ENCODE peak calls at places on chromosome X, in nine cellular contexts. One of them, this sample, is unnamed.

GRCh38 chrX:39261446-39262147 is 460.3 kb downstream of the MID1IP1 start:
- DNase-seq in right atrium auricular region: no peak
- DNase-seq in neural progenitor cell: peak
- DNase-seq in cardiac muscle cell: peak
- DNase-seq in A549: peak
- DNase-seq in lower lobe of right lung: no peak
- DNase-seq in IMR-90: no peak
- DNase-seq in cardiac fibroblast: peak
- DNase-seq in left ventricle myocardium inferior: no peak
- DNase-seq in this sample: peak

GRCh38 chrX:29215251-29215650 is 628.0 kb downstream of the IL1RAPL1 start:
- DNase-seq in right atrium auricular region: no peak
- DNase-seq in neural progenitor cell: no peak
- DNase-seq in cardiac muscle cell: no peak
- DNase-seq in A549: no peak
- DNase-seq in lower lobe of right lung: no peak
- DNase-seq in IMR-90: peak
- DNase-seq in cardiac fibroblast: peak
- DNase-seq in left ventricle myocardium inferior: no peak
- DNase-seq in this sample: no peak

GRCh38 chrX:56797966-56798711 is 69.1 kb downstream of the NBDY start:
- DNase-seq in right atrium auricular region: peak
- DNase-seq in neural progenitor cell: no peak
- DNase-seq in cardiac muscle cell: no peak
- DNase-seq in A549: no peak
- DNase-seq in lower lobe of right lung: no peak
- DNase-seq in IMR-90: no peak
- DNase-seq in cardiac fibroblast: peak
- DNase-seq in left ventricle myocardium inferior: no peak
- DNase-seq in this sample: no peak

GRCh38 chrX:108834036-108834435 is 97.7 kb upstream of the IRS4 start:
- DNase-seq in right atrium auricular region: no peak
- DNase-seq in neural progenitor cell: no peak
- DNase-seq in cardiac muscle cell: no peak
- DNase-seq in A549: no peak
- DNase-seq in lower lobe of right lung: no peak
- DNase-seq in IMR-90: no peak
- DNase-seq in cardiac fibroblast: no peak
- DNase-seq in left ventricle myocardium inferior: no peak
- DNase-seq in this sample: no peak

GRCh38 chrX:109840585-109840984 is 107.5 kb upstream of the ACSL4 start:
- DNase-seq in right atrium auricular region: peak
- DNase-seq in neural progenitor cell: no peak
- DNase-seq in cardiac muscle cell: no peak
- DNase-seq in A549: peak
- DNase-seq in lower lobe of right lung: no peak
- DNase-seq in IMR-90: peak
- DNase-seq in cardiac fibroblast: peak
- DNase-seq in left ventricle myocardium inferior: no peak
- DNase-seq in this sample: no peak

GRCh38 chrX:47649302-47649701 is 1.1 kb downstream of the ELK1 start:
- DNase-seq in right atrium auricular region: no peak
- DNase-seq in neural progenitor cell: no peak
- DNase-seq in cardiac muscle cell: no peak
- DNase-seq in A549: no peak
- DNase-seq in lower lobe of right lung: no peak
- DNase-seq in IMR-90: no peak
- DNase-seq in cardiac fibroblast: no peak
- DNase-seq in left ventricle myocardium inferior: no peak
- DNase-seq in this sample: no peak

GRCh38 chrX:11665144-11666040 is at the start of gene ARHGAP6:
- DNase-seq in right atrium auricular region: no peak
- DNase-seq in neural progenitor cell: peak
- DNase-seq in cardiac muscle cell: peak
- DNase-seq in A549: no peak
- DNase-seq in lower lobe of right lung: peak
- DNase-seq in IMR-90: peak
- DNase-seq in cardiac fibroblast: peak
- DNase-seq in left ventricle myocardium inferior: peak
- DNase-seq in this sample: peak

GRCh38 chrX:1167466-1167865 is 45.0 kb downstream of the CRLF2 start:
- DNase-seq in right atrium auricular region: no peak
- DNase-seq in neural progenitor cell: no peak
- DNase-seq in cardiac muscle cell: no peak
- DNase-seq in A549: no peak
- DNase-seq in lower lobe of right lung: no peak
- DNase-seq in IMR-90: no peak
- DNase-seq in cardiac fibroblast: no peak
- DNase-seq in left ventricle myocardium inferior: no peak
- DNase-seq in this sample: no peak

GRCh38 chrX:15956684-15957083 is 102.1 kb upstream of the AP1S2 start:
- DNase-seq in right atrium auricular region: no peak
- DNase-seq in neural progenitor cell: peak
- DNase-seq in cardiac muscle cell: no peak
- DNase-seq in A549: no peak
- DNase-seq in lower lobe of right lung: no peak
- DNase-seq in IMR-90: no peak
- DNase-seq in cardiac fibroblast: peak
- DNase-seq in left ventricle myocardium inferior: no peak
- DNase-seq in this sample: no peak

GRCh38 chrX:77628294-77629025 is 157.6 kb downstream of the ATRX start:
- DNase-seq in right atrium auricular region: no peak
- DNase-seq in neural progenitor cell: no peak
- DNase-seq in cardiac muscle cell: no peak
- DNase-seq in A549: no peak
- DNase-seq in lower lobe of right lung: no peak
- DNase-seq in IMR-90: no peak
- DNase-seq in cardiac fibroblast: peak
- DNase-seq in left ventricle myocardium inferior: no peak
- DNase-seq in this sample: peak

GRCh38 chrX:43317378-43317777 is 338.7 kb upstream of the MAOA start:
- DNase-seq in right atrium auricular region: no peak
- DNase-seq in neural progenitor cell: no peak
- DNase-seq in cardiac muscle cell: no peak
- DNase-seq in A549: no peak
- DNase-seq in lower lobe of right lung: no peak
- DNase-seq in IMR-90: no peak
- DNase-seq in cardiac fibroblast: no peak
- DNase-seq in left ventricle myocardium inferior: no peak
- DNase-seq in this sample: no peak

GRCh38 chrX:19334945-19335626 is 8.6 kb upstream of the PDHA1 start:
- DNase-seq in right atrium auricular region: no peak
- DNase-seq in neural progenitor cell: peak
- DNase-seq in cardiac muscle cell: peak
- DNase-seq in A549: peak
- DNase-seq in lower lobe of right lung: no peak
- DNase-seq in IMR-90: peak
- DNase-seq in cardiac fibroblast: peak
- DNase-seq in left ventricle myocardium inferior: no peak
- DNase-seq in this sample: peak

GRCh38 chrX:9379697-9380551 is 84.9 kb upstream of the TBL1X start:
- DNase-seq in right atrium auricular region: no peak
- DNase-seq in neural progenitor cell: no peak
- DNase-seq in cardiac muscle cell: no peak
- DNase-seq in A549: peak
- DNase-seq in lower lobe of right lung: no peak
- DNase-seq in IMR-90: peak
- DNase-seq in cardiac fibroblast: peak
- DNase-seq in left ventricle myocardium inferior: no peak
- DNase-seq in this sample: no peak

GRCh38 chrX:149511081-149511480 is 6.0 kb upstream of the IDS start:
- DNase-seq in right atrium auricular region: no peak
- DNase-seq in neural progenitor cell: no peak
- DNase-seq in cardiac muscle cell: no peak
- DNase-seq in A549: no peak
- DNase-seq in lower lobe of right lung: no peak
- DNase-seq in IMR-90: peak
- DNase-seq in cardiac fibroblast: peak
- DNase-seq in left ventricle myocardium inferior: no peak
- DNase-seq in this sample: no peak

GRCh38 chrX:149508467-149508866 is 3.4 kb upstream of the IDS start:
- DNase-seq in right atrium auricular region: no peak
- DNase-seq in neural progenitor cell: no peak
- DNase-seq in cardiac muscle cell: no peak
- DNase-seq in A549: no peak
- DNase-seq in lower lobe of right lung: no peak
- DNase-seq in IMR-90: no peak
- DNase-seq in cardiac fibroblast: no peak
- DNase-seq in left ventricle myocardium inferior: no peak
- DNase-seq in this sample: no peak

GRCh38 chrX:149513713-149514427 is 8.8 kb upstream of the IDS start:
- DNase-seq in right atrium auricular region: no peak
- DNase-seq in neural progenitor cell: no peak
- DNase-seq in cardiac muscle cell: no peak
- DNase-seq in A549: no peak
- DNase-seq in lower lobe of right lung: no peak
- DNase-seq in IMR-90: peak
- DNase-seq in cardiac fibroblast: peak
- DNase-seq in left ventricle myocardium inferior: no peak
- DNase-seq in this sample: peak

GRCh38 chrX:149512225-149512885 is 7.2 kb upstream of the IDS start:
- DNase-seq in right atrium auricular region: peak
- DNase-seq in neural progenitor cell: peak
- DNase-seq in cardiac muscle cell: peak
- DNase-seq in A549: peak
- DNase-seq in lower lobe of right lung: peak
- DNase-seq in IMR-90: peak
- DNase-seq in cardiac fibroblast: peak
- DNase-seq in left ventricle myocardium inferior: peak
- DNase-seq in this sample: peak

DNA sequence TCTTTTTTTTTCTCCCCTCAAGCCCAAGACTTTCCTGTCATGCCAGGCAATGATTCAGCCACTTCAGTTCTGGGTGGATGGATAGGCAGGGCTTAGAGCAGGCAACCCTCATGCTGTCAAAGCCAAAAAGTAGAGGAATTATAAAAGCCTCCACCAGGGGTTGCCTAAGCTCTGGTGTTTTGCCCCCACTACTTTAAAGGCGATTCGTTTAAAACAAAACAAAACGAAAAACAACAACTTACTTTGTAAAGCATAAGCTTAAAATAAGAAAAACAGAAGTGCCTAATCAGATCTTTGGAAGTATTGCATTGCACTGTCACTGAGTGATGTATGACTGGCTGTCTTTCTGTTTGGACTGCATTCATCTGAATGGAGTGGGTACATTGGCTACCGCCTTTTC is 5.3 kb upstream of the IDS start:
- DNase-seq in right atrium auricular region: no peak
- DNase-seq in neural progenitor cell: peak
- DNase-seq in cardiac muscle cell: no peak
- DNase-seq in A549: no peak
- DNase-seq in lower lobe of right lung: no peak
- DNase-seq in IMR-90: no peak
- DNase-seq in cardiac fibroblast: peak
- DNase-seq in left ventricle myocardium inferior: no peak
- DNase-seq in this sample: peak
- TF ChIP-seq CTCF in right atrium auricular region: no peak
- TF ChIP-seq CTCF in neural progenitor cell: peak
- TF ChIP-seq CTCF in cardiac muscle cell: peak
- TF ChIP-seq CTCF in A549: no peak
- TF ChIP-seq CTCF in lower lobe of right lung: no peak
- TF ChIP-seq CTCF in IMR-90: peak
- TF ChIP-seq CTCF in cardiac fibroblast: peak
- TF ChIP-seq CTCF in left ventricle myocardium inferior: no peak
- TF ChIP-seq CTCF in this sample: peak

DNA sequence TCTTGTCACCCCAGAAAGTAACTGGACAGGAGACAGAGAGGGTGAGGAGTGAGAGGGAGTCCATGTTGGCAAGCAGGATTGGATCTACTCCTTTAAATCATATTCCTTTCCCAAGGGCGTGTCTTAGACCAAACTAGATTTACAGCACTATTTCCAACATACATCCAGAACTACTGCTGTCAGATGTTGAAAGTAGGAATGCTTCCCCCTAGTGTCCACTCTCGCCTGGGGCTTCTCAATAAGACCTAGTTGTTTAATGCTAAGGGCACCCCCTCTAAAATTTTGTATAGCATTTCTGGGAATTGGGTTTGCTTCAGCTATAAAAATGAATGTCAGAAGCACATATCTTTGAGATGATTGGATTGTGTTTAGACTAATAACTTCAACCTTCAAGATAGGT is 13.3 kb downstream of the OFD1 start:
- DNase-seq in right atrium auricular region: no peak
- DNase-seq in neural progenitor cell: peak
- DNase-seq in cardiac muscle cell: peak
- DNase-seq in A549: peak
- DNase-seq in lower lobe of right lung: no peak
- DNase-seq in IMR-90: peak
- DNase-seq in cardiac fibroblast: peak
- DNase-seq in left ventricle myocardium inferior: peak
- DNase-seq in this sample: peak
- TF ChIP-seq CTCF in right atrium auricular region: peak
- TF ChIP-seq CTCF in neural progenitor cell: peak
- TF ChIP-seq CTCF in cardiac muscle cell: peak
- TF ChIP-seq CTCF in A549: peak
- TF ChIP-seq CTCF in lower lobe of right lung: peak
- TF ChIP-seq CTCF in IMR-90: peak
- TF ChIP-seq CTCF in cardiac fibroblast: peak
- TF ChIP-seq CTCF in left ventricle myocardium inferior: peak
- TF ChIP-seq CTCF in this sample: peak

DNA sequence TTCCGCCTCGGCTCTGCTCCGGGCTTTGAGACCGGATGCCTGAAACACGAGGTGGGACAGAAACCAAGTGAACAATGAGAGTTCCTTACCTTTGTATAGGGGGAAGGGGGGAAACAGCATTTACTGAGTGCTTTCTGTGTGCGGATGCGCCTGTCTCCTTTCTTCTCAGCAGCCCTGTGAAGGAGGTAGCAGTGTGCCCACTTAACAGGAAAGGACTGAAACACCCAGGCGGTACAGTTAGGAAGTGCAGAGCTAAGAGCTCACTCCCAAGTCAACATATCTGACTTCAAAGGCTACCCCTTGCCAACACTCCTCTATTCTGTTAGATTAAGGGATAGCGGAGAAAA is 43.1 kb upstream of the TMSB15B start:
- DNase-seq in right atrium auricular region: no peak
- DNase-seq in neural progenitor cell: no peak
- DNase-seq in cardiac muscle cell: no peak
- DNase-seq in A549: peak
- DNase-seq in lower lobe of right lung: no peak
- DNase-seq in IMR-90: peak
- DNase-seq in cardiac fibroblast: peak
- DNase-seq in left ventricle myocardium inferior: no peak
- DNase-seq in this sample: no peak
- TF ChIP-seq CTCF in right atrium auricular region: no peak
- TF ChIP-seq CTCF in neural progenitor cell: peak
- TF ChIP-seq CTCF in cardiac muscle cell: peak
- TF ChIP-seq CTCF in A549: no peak
- TF ChIP-seq CTCF in lower lobe of right lung: peak
- TF ChIP-seq CTCF in IMR-90: peak
- TF ChIP-seq CTCF in cardiac fibroblast: peak
- TF ChIP-seq CTCF in left ventricle myocardium inferior: peak
- TF ChIP-seq CTCF in this sample: peak

DNA sequence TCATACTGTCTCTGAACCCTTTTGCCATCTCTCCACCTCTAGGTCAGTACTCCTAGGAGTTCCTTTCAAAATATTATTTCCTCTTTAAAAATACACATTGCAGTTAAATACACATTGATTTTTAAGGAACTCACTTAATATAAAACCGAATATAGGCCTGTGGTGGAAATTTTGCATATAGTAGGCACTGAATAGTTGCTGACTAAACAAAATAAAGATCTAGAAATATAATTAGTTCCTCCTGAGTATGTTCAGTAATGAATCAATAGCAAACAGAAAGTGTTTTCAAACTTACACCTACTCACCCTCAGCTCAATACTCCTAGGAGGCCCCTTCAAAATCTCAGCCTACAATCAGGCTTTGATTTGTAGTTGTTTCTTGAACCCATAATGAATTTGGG is 61.5 kb downstream of the IGSF1 start:
- DNase-seq in right atrium auricular region: no peak
- DNase-seq in neural progenitor cell: no peak
- DNase-seq in cardiac muscle cell: no peak
- DNase-seq in A549: no peak
- DNase-seq in lower lobe of right lung: no peak
- DNase-seq in IMR-90: no peak
- DNase-seq in cardiac fibroblast: no peak
- DNase-seq in left ventricle myocardium inferior: no peak
- DNase-seq in this sample: no peak
- TF ChIP-seq CTCF in right atrium auricular region: no peak
- TF ChIP-seq CTCF in neural progenitor cell: no peak
- TF ChIP-seq CTCF in cardiac muscle cell: no peak
- TF ChIP-seq CTCF in A549: no peak
- TF ChIP-seq CTCF in lower lobe of right lung: no peak
- TF ChIP-seq CTCF in IMR-90: no peak
- TF ChIP-seq CTCF in cardiac fibroblast: no peak
- TF ChIP-seq CTCF in left ventricle myocardium inferior: no peak
- TF ChIP-seq CTCF in this sample: no peak